ENCODE peak calls at places on chromosomes 6 and 20, in four cellular contexts. Q is A549, R is GM23338, I is HCT116. J is an unnamed sample.

GRCh38 chr6:77462359-77463307 is 658 bp downstream of the HTR1B start:
- DNase-seq in Q (no peak), R (peak), I (no peak), J (no peak)

GRCh38 chr6:73774311-73774766 is 78.3 kb downstream of the CD109 start:
- DNase-seq in Q (peak), R (no peak), I (peak), J (no peak)

GRCh38 chr6:154474636-154475428 is 35.7 kb downstream of the CNKSR3 start:
- DNase-seq in Q (no peak), R (no peak), I (peak), J (no peak)

GRCh38 chr6:48765352-48765961 is 654.5 kb upstream of the PTCHD4 start:
- DNase-seq in Q (no peak), R (peak), I (peak), J (peak)

GRCh38 chr6:159943101-159943632 is 25.7 kb upstream of the IGF2R start:
- DNase-seq in Q (no peak), R (no peak), I (no peak), J (no peak)

GRCh38 chr6:96911171-96911570 is 13.4 kb upstream of the KLHL32 start:
- DNase-seq in Q (no peak), R (no peak), I (no peak), J (no peak)

GRCh38 chr6:2209226-2209809 is 36.1 kb downstream of the GMDS start:
- DNase-seq in Q (no peak), R (peak), I (peak), J (peak)

GRCh38 chr6:163146036-163146435 is 268.5 kb upstream of the QKI start:
- DNase-seq in Q (no peak), R (no peak), I (no peak), J (no peak)

GRCh38 chr6:166935353-166935752 is 21.0 kb downstream of the RNASET2 start:
- DNase-seq in Q (no peak), R (no peak), I (no peak), J (no peak)

GRCh38 chr6:138403801-138404665 is at the start of gene HEBP2:
- DNase-seq in Q (peak), R (peak), I (peak), J (peak)
- TF ChIP-seq REST in Q (no peak), R (peak), I (no peak), J (no peak)

GRCh38 chr20:50931048-50931305 is 260 bp downstream of the ADNP start:
- DNase-seq in Q (no peak), R (no peak), I (no peak), J (no peak)

GRCh38 chr20:50932881-50933280 is 1.6 kb upstream of the ADNP start:
- DNase-seq in Q (no peak), R (no peak), I (no peak), J (no peak)

GRCh38 chr20:50932016-50932338 is 740 bp upstream of the ADNP start:
- DNase-seq in Q (no peak), R (no peak), I (no peak), J (no peak)

GRCh38 chr20:50930139-50931047 is 844 bp downstream of the ADNP start:
- DNase-seq in Q (no peak), R (no peak), I (no peak), J (no peak)

DNA sequence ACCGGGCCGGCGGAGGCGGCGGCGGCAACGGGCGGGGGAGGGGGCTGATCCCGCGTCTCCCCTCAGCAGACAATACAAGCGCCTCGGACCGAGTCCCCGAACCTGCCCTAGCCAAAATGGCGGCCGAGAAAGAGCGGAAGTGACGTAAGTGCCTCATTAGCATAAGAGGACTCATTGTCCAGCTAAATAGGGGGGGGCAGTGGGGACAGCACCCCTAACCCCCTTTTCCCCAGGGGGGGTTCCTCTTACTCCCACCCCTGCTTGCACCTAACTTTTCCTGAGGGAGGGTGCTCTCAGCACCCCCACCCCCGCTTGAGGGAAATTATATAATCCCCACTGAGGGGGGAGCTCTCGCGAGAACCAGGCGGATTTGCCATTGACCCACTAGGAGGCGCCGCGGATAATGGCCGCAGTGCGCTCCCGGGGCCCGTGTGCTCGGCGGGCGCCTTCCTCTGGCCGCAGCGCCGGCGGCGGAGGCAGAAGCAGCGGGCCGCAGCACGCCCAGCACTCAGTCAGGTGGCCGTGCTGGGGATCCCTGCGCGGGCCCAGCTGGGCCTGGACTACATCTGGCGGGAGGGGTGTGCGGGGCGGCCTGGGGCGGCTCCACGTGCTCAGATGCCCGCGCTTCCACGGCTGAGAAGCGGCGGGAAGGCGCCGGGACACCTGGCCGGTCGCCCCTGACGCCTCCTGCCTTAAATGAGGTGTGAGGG is at the start of gene ADNP:
- DNase-seq in Q (peak), R (peak), I (peak), J (peak)
- TF ChIP-seq REST in Q (peak), R (no peak), I (no peak), J (no peak)

DNA sequence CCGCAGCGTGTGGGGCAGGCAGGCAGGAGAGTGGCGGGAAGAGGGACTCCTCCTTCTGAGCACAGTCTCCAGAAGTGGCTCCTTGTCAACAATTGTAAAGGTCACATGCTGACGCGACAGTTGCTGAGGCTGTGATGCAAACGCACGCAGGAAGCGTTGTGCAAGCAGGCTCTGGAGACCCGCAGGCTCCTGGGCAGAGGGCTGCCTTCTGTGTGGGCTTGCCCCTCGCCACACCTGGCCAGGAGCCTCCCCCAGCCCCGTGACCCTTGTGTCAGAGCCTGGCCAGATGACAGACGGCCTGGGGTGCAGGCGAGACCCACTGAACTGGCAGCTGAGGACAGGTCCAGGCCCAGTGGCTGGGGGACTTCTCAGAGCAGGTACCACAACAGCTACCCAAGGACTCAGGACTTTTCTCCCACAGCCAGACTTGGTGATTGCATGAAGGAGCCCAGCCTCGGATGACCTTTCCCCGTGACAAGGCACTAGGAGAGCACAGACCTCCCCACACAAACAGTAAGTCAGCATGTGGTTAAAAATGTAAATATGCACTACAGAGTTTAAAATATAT is 222.2 kb upstream of the RREB1 start:
- DNase-seq in Q (no peak), R (no peak), I (no peak), J (no peak)
- TF ChIP-seq REST in Q (no peak), R (no peak), I (no peak), J (no peak)

DNA sequence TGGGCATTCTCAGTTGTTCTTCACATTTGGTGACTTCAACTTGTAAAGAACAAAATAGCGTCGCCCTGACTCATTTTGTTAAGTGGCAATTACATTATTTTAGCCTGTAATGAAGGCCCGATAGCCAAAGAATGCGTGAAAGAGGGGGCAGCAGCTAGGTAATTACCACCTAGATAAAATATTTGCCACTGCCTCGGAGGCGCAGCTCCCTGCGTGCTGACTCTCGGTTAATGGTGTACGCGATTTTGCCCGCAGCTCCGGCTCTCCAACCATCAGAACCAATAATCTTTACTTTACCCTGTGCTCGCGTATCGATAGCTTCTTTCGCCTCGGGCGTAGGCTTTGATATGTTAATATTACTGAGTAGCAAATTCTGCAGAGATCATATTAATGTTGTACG is 8.7 kb downstream of the TFAP2D start:
- DNase-seq in Q (no peak), R (peak), I (no peak), J (no peak)
- TF ChIP-seq REST in Q (no peak), R (no peak), I (no peak), J (no peak)

GRCh38 chr6:149389509-149390297 is 10.4 kb upstream of the SUMO4 start:
- DNase-seq in Q (no peak), R (no peak), I (no peak), J (no peak)
- TF ChIP-seq REST in Q (no peak), R (no peak), I (no peak), J (no peak)